ENCODE peak calls at places on chromosomes 13 and 19, in nine cellular contexts. One of them, this sample, is unnamed. For H3K4me1, the result is how much of the 10 kb centered on the place peaks cover.

GRCh38 chr13:113164492-113164891 is 6.0 kb downstream of the PROZ start:
- DNase-seq in mammary epithelial cell: no peak
- DNase-seq in left lung: no peak
- DNase-seq in endothelial cell of umbilical vein: no peak
- DNase-seq in hepatocyte: no peak
- DNase-seq in K562: no peak
- DNase-seq in A549: no peak
- DNase-seq in CD8-positive, alpha-beta T cell: no peak
- DNase-seq in stomach: no peak
- DNase-seq in this sample: no peak

GRCh38 chr13:102868366-102868936 is 22.6 kb downstream of the ERCC5 start:
- DNase-seq in mammary epithelial cell: no peak
- DNase-seq in left lung: no peak
- DNase-seq in endothelial cell of umbilical vein: no peak
- DNase-seq in hepatocyte: no peak
- DNase-seq in K562: no peak
- DNase-seq in A549: no peak
- DNase-seq in CD8-positive, alpha-beta T cell: no peak
- DNase-seq in stomach: no peak
- DNase-seq in this sample: no peak

GRCh38 chr13:50255639-50256038 is 240.4 kb downstream of the KCNRG start:
- DNase-seq in mammary epithelial cell: no peak
- DNase-seq in left lung: no peak
- DNase-seq in endothelial cell of umbilical vein: no peak
- DNase-seq in hepatocyte: no peak
- DNase-seq in K562: no peak
- DNase-seq in A549: no peak
- DNase-seq in CD8-positive, alpha-beta T cell: no peak
- DNase-seq in stomach: no peak
- DNase-seq in this sample: no peak

GRCh38 chr19:6227156-6227940 is 52.4 kb downstream of the MLLT1 start:
- DNase-seq in mammary epithelial cell: no peak
- DNase-seq in left lung: no peak
- DNase-seq in endothelial cell of umbilical vein: no peak
- DNase-seq in hepatocyte: no peak
- DNase-seq in K562: no peak
- DNase-seq in A549: no peak
- DNase-seq in CD8-positive, alpha-beta T cell: no peak
- DNase-seq in stomach: no peak
- DNase-seq in this sample: peak

GRCh38 chr13:88183440-88183839 is 512.3 kb downstream of the SLITRK5 start:
- DNase-seq in mammary epithelial cell: no peak
- DNase-seq in left lung: no peak
- DNase-seq in endothelial cell of umbilical vein: no peak
- DNase-seq in hepatocyte: no peak
- DNase-seq in K562: no peak
- DNase-seq in A549: no peak
- DNase-seq in CD8-positive, alpha-beta T cell: no peak
- DNase-seq in stomach: no peak
- DNase-seq in this sample: no peak

GRCh38 chr19:41548954-41549688 is 26.8 kb upstream of the CEACAM21 start:
- DNase-seq in mammary epithelial cell: no peak
- DNase-seq in left lung: no peak
- DNase-seq in endothelial cell of umbilical vein: peak
- DNase-seq in hepatocyte: no peak
- DNase-seq in K562: no peak
- DNase-seq in A549: no peak
- DNase-seq in CD8-positive, alpha-beta T cell: peak
- DNase-seq in stomach: peak
- DNase-seq in this sample: peak

GRCh38 chr13:91347996-91348905 is 764 bp downstream of the MIR17HG start:
- DNase-seq in mammary epithelial cell: peak
- DNase-seq in left lung: peak
- DNase-seq in endothelial cell of umbilical vein: peak
- DNase-seq in hepatocyte: peak
- DNase-seq in K562: peak
- DNase-seq in A549: peak
- DNase-seq in CD8-positive, alpha-beta T cell: peak
- DNase-seq in stomach: peak
- DNase-seq in this sample: peak

GRCh38 chr13:73754727-73755292 is 379.4 kb downstream of the KLF12 start:
- DNase-seq in mammary epithelial cell: peak
- DNase-seq in left lung: no peak
- DNase-seq in endothelial cell of umbilical vein: peak
- DNase-seq in hepatocyte: peak
- DNase-seq in K562: peak
- DNase-seq in A549: peak
- DNase-seq in CD8-positive, alpha-beta T cell: no peak
- DNase-seq in stomach: no peak
- DNase-seq in this sample: peak

GRCh38 chr13:48531416-48532145 is 1.3 kb downstream of the RCBTB2 start:
- DNase-seq in mammary epithelial cell: peak
- DNase-seq in left lung: no peak
- DNase-seq in endothelial cell of umbilical vein: no peak
- DNase-seq in hepatocyte: no peak
- DNase-seq in K562: no peak
- DNase-seq in A549: no peak
- DNase-seq in CD8-positive, alpha-beta T cell: no peak
- DNase-seq in stomach: no peak
- DNase-seq in this sample: no peak

GRCh38 chr13:48532146-48532472 is 771 bp downstream of the RCBTB2 start:
- DNase-seq in mammary epithelial cell: no peak
- DNase-seq in left lung: peak
- DNase-seq in endothelial cell of umbilical vein: no peak
- DNase-seq in hepatocyte: peak
- DNase-seq in K562: no peak
- DNase-seq in A549: no peak
- DNase-seq in CD8-positive, alpha-beta T cell: no peak
- DNase-seq in stomach: no peak
- DNase-seq in this sample: no peak

GRCh38 chr13:48528720-48529119 is 4.2 kb downstream of the RCBTB2 start:
- DNase-seq in mammary epithelial cell: no peak
- DNase-seq in left lung: no peak
- DNase-seq in endothelial cell of umbilical vein: no peak
- DNase-seq in hepatocyte: no peak
- DNase-seq in K562: no peak
- DNase-seq in A549: no peak
- DNase-seq in CD8-positive, alpha-beta T cell: no peak
- DNase-seq in stomach: no peak
- DNase-seq in this sample: no peak

GRCh38 chr13:48532473-48533206 is at the start of gene RCBTB2:
- DNase-seq in mammary epithelial cell: peak
- DNase-seq in left lung: peak
- DNase-seq in endothelial cell of umbilical vein: peak
- DNase-seq in hepatocyte: peak
- DNase-seq in K562: peak
- DNase-seq in A549: peak
- DNase-seq in CD8-positive, alpha-beta T cell: peak
- DNase-seq in stomach: peak
- DNase-seq in this sample: peak

DNA sequence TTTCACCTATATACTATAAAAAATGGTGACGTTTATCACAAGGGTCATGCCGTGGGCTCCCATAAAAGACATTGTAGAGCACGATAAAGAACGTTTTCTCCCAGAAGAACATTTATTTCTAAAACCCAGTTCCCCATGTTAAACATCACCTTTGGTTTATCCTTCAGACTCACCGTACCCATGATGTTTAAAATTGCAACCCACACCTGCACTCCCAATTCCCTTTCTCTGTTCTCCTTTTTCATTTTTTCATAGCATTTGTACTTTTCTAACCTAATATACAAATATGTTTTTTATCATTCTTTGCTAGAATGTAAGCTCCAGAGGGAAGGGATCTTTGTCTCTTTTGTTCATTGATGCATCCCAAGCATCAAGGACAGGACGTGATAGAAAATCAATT is 2.0 kb downstream of the RCBTB2 start:
- DNase-seq in mammary epithelial cell: no peak
- DNase-seq in left lung: no peak
- DNase-seq in endothelial cell of umbilical vein: no peak
- DNase-seq in hepatocyte: no peak
- DNase-seq in K562: no peak
- DNase-seq in A549: no peak
- DNase-seq in CD8-positive, alpha-beta T cell: no peak
- DNase-seq in stomach: no peak
- DNase-seq in this sample: no peak
- H3K4me1 ChIP-seq in mammary epithelial cell: under half
- H3K4me1 ChIP-seq in left lung: under half
- H3K4me1 ChIP-seq in endothelial cell of umbilical vein: under half
- H3K4me1 ChIP-seq in hepatocyte: under half
- H3K4me1 ChIP-seq in K562: under half
- H3K4me1 ChIP-seq in A549: under half
- H3K4me1 ChIP-seq in CD8-positive, alpha-beta T cell: under half
- H3K4me1 ChIP-seq in stomach: under half
- H3K4me1 ChIP-seq in this sample: under half

DNA sequence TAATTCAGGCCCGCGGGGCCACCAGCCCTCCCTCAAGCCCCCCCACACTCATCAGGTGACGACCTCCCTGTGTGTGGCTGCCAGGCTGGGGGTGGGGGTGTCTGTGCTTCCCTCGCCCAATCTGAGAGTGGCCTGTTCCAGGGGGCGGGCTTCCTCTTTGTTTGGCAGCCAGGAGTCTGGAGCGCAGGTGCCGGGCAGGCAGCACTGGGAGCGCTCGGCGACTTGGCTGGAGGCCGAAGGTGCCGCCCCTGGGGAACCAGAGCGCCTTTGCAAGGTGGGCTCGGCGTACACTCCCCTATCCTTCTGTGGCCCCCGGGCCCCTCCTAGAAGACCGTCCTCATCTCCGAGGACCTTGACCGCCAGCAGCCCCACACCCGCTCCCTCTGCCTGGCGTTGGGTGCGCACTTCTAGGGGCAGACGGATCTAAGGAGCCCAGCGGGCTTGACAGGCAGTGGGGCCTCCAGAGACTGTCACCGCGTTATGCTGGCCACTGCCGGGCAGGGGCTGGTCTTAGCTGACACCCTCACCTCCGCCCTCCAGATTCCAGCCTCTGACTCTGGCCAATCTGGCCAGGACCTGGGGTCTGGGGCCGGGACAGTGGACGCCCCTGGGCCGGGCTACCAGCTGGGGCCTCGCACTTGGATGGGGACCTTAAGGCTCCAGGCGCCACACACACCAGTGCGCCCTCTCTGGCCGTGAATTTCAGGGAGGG is 5.6 kb upstream of the ZNF98 start:
- DNase-seq in mammary epithelial cell: no peak
- DNase-seq in left lung: no peak
- DNase-seq in endothelial cell of umbilical vein: no peak
- DNase-seq in hepatocyte: no peak
- DNase-seq in K562: no peak
- DNase-seq in A549: no peak
- DNase-seq in CD8-positive, alpha-beta T cell: no peak
- DNase-seq in stomach: no peak
- DNase-seq in this sample: no peak
- H3K4me3 ChIP-seq in mammary epithelial cell: no peak
- H3K4me3 ChIP-seq in left lung: no peak
- H3K4me3 ChIP-seq in endothelial cell of umbilical vein: no peak
- H3K4me3 ChIP-seq in hepatocyte: no peak
- H3K4me3 ChIP-seq in K562: no peak
- H3K4me3 ChIP-seq in A549: no peak
- H3K4me3 ChIP-seq in CD8-positive, alpha-beta T cell: no peak
- H3K4me3 ChIP-seq in stomach: no peak
- H3K4me3 ChIP-seq in this sample: no peak

GRCh38 chr19:12884627-12884925 is 2.4 kb downstream of the KLF1 start:
- DNase-seq in mammary epithelial cell: no peak
- DNase-seq in left lung: no peak
- DNase-seq in endothelial cell of umbilical vein: no peak
- DNase-seq in hepatocyte: no peak
- DNase-seq in K562: no peak
- DNase-seq in A549: no peak
- DNase-seq in CD8-positive, alpha-beta T cell: no peak
- DNase-seq in stomach: no peak
- DNase-seq in this sample: no peak

GRCh38 chr19:12885749-12886706 is 973 bp downstream of the KLF1 start:
- DNase-seq in mammary epithelial cell: no peak
- DNase-seq in left lung: no peak
- DNase-seq in endothelial cell of umbilical vein: no peak
- DNase-seq in hepatocyte: no peak
- DNase-seq in K562: peak
- DNase-seq in A549: no peak
- DNase-seq in CD8-positive, alpha-beta T cell: no peak
- DNase-seq in stomach: no peak
- DNase-seq in this sample: no peak

GRCh38 chr19:12884926-12885748 is 1.9 kb downstream of the KLF1 start:
- DNase-seq in mammary epithelial cell: peak
- DNase-seq in left lung: peak
- DNase-seq in endothelial cell of umbilical vein: peak
- DNase-seq in hepatocyte: peak
- DNase-seq in K562: peak
- DNase-seq in A549: peak
- DNase-seq in CD8-positive, alpha-beta T cell: peak
- DNase-seq in stomach: peak
- DNase-seq in this sample: peak

GRCh38 chr19:12882589-12882988 is 1.3 kb upstream of the DNASE2 start:
- DNase-seq in mammary epithelial cell: no peak
- DNase-seq in left lung: no peak
- DNase-seq in endothelial cell of umbilical vein: no peak
- DNase-seq in hepatocyte: no peak
- DNase-seq in K562: no peak
- DNase-seq in A549: no peak
- DNase-seq in CD8-positive, alpha-beta T cell: no peak
- DNase-seq in stomach: no peak
- DNase-seq in this sample: no peak

DNA sequence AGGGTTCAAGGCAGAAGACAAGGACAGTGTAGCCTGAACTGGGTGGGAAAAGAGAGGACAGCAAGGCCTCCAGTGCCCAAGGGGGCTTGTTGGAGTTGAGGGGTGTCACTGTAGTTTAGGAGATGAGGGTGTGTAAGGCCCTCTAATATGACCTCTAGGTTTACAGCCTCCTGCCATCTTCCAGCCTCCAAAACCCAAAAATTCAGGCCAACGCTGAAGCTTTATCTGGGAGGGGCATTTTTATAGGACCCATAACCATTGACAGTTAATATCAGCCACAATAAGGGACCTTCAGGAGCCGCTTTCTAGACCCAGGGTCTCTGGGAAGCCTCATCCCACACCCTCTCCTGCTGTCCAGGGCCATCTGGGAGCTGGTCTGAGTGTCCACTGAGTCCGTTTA is 2.8 kb downstream of the KLF1 start:
- DNase-seq in mammary epithelial cell: no peak
- DNase-seq in left lung: no peak
- DNase-seq in endothelial cell of umbilical vein: no peak
- DNase-seq in hepatocyte: no peak
- DNase-seq in K562: no peak
- DNase-seq in A549: no peak
- DNase-seq in CD8-positive, alpha-beta T cell: no peak
- DNase-seq in stomach: no peak
- DNase-seq in this sample: no peak
- H3K4me1 ChIP-seq in mammary epithelial cell: under half
- H3K4me1 ChIP-seq in left lung: under half
- H3K4me1 ChIP-seq in endothelial cell of umbilical vein: under half
- H3K4me1 ChIP-seq in hepatocyte: under half
- H3K4me1 ChIP-seq in K562: half or more
- H3K4me1 ChIP-seq in A549: under half
- H3K4me1 ChIP-seq in CD8-positive, alpha-beta T cell: under half
- H3K4me1 ChIP-seq in stomach: under half
- H3K4me1 ChIP-seq in this sample: under half

DNA sequence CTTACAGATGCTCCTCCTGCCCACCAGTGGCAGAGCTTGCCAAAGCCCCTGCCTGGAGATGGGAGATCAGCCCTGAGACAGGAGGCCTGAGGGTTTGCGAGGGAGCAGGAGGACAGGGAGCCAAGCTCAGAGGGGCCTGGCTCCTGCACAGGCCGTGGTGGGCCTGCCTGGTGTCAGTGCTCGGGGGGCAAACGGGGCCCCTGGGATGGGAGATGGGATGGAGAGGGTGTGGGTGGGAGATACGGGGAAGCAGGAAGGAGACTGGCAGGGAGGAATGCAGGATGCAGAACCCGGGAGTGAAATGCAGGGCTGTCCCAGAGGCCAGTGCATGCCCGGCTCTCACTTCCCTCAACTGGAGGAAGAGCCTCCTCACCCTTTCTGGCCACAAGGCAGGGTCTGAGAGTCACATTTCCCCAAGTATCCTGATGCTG is 19.9 kb downstream of the ELAVL1 start:
- DNase-seq in mammary epithelial cell: no peak
- DNase-seq in left lung: no peak
- DNase-seq in endothelial cell of umbilical vein: no peak
- DNase-seq in hepatocyte: no peak
- DNase-seq in K562: no peak
- DNase-seq in A549: no peak
- DNase-seq in CD8-positive, alpha-beta T cell: no peak
- DNase-seq in stomach: no peak
- DNase-seq in this sample: no peak
- H3K4me3 ChIP-seq in mammary epithelial cell: no peak
- H3K4me3 ChIP-seq in left lung: no peak
- H3K4me3 ChIP-seq in endothelial cell of umbilical vein: no peak
- H3K4me3 ChIP-seq in hepatocyte: no peak
- H3K4me3 ChIP-seq in K562: no peak
- H3K4me3 ChIP-seq in A549: no peak
- H3K4me3 ChIP-seq in CD8-positive, alpha-beta T cell: no peak
- H3K4me3 ChIP-seq in stomach: no peak
- H3K4me3 ChIP-seq in this sample: no peak